ENCODE peak calls at places on chromosome X, in nine cellular contexts. K is suprapubic skin, A is tibial nerve, D is thyroid gland, R is ovary, F is lower leg skin, N is heart left ventricle, M is breast epithelium, U is sigmoid colon. T is an unnamed sample.

GRCh38 chrX:130111220-130111934 is 1.1 kb upstream of the ELF4 start:
- DNase-seq in K (no peak), A (no peak), D (peak), R (no peak), F (no peak), N (no peak), M (no peak), U (no peak), T (no peak)

GRCh38 chrX:24828147-24828546 is 134.4 kb downstream of the POLA1 start:
- DNase-seq in K (no peak), A (no peak), D (no peak), R (no peak), F (no peak), N (no peak), M (no peak), U (no peak), T (no peak)

GRCh38 chrX:14357314-14357713 is 172.0 kb upstream of the GLRA2 start:
- DNase-seq in K (no peak), A (no peak), D (no peak), R (no peak), F (no peak), N (no peak), M (no peak), U (no peak), T (no peak)

GRCh38 chrX:74383611-74384010 is 37.7 kb upstream of the SLC16A2 start:
- DNase-seq in K (no peak), A (peak), D (peak), R (peak), F (no peak), N (peak), M (no peak), U (no peak), T (peak)

GRCh38 chrX:130114141-130114561 is 3.9 kb upstream of the ELF4 start:
- DNase-seq in K (no peak), A (no peak), D (peak), R (no peak), F (no peak), N (no peak), M (no peak), U (no peak), T (peak)

GRCh38 chrX:24025741-24026402 is 1.1 kb downstream of the KLHL15 start:
- DNase-seq in K (peak), A (peak), D (peak), R (peak), F (no peak), N (no peak), M (peak), U (peak), T (no peak)

GRCh38 chrX:149004936-149005335 is 500.2 kb downstream of the IDS start:
- DNase-seq in K (no peak), A (no peak), D (no peak), R (no peak), F (no peak), N (no peak), M (no peak), U (no peak), T (no peak)

GRCh38 chrX:103687696-103688191 is 1.2 kb upstream of the MORF4L2 start:
- DNase-seq in K (peak), A (peak), D (peak), R (peak), F (peak), N (peak), M (peak), U (peak), T (peak)

GRCh38 chrX:66728818-66729271 is 90.0 kb upstream of the EDA2R start:
- DNase-seq in K (peak), A (peak), D (peak), R (peak), F (peak), N (peak), M (peak), U (peak), T (peak)

GRCh38 chrX:114134465-114134864 is 449.4 kb upstream of the HTR2C start:
- DNase-seq in K (no peak), A (no peak), D (no peak), R (no peak), F (no peak), N (no peak), M (no peak), U (no peak), T (no peak)

GRCh38 chrX:110097920-110098319 is 95.0 kb downstream of the TMEM164 start:
- DNase-seq in K (no peak), A (no peak), D (no peak), R (no peak), F (no peak), N (no peak), M (no peak), U (no peak), T (no peak)

GRCh38 chrX:145825896-145826295 is 8.3 kb downstream of the SLITRK2 start:
- DNase-seq in K (no peak), A (no peak), D (no peak), R (no peak), F (no peak), N (no peak), M (no peak), U (no peak), T (no peak)

GRCh38 chrX:114344756-114345155 is 239.1 kb upstream of the HTR2C start:
- DNase-seq in K (no peak), A (no peak), D (no peak), R (no peak), F (no peak), N (no peak), M (no peak), U (no peak), T (no peak)

GRCh38 chrX:16196829-16197228 is 29.5 kb downstream of the MAGEB17 start:
- DNase-seq in K (no peak), A (no peak), D (no peak), R (no peak), F (no peak), N (no peak), M (no peak), U (no peak), T (no peak)

GRCh38 chrX:40006025-40007017 is 91.4 kb downstream of the BCOR start:
- DNase-seq in K (peak), A (no peak), D (peak), R (peak), F (peak), N (peak), M (no peak), U (no peak), T (no peak)

GRCh38 chrX:132063862-132064261 is 40.8 kb downstream of the STK26 start:
- DNase-seq in K (no peak), A (no peak), D (no peak), R (no peak), F (no peak), N (no peak), M (no peak), U (no peak), T (no peak)

GRCh38 chrX:2451456-2452316 is 49.1 kb downstream of the DHRSX start:
- DNase-seq in K (no peak), A (no peak), D (no peak), R (no peak), F (no peak), N (no peak), M (peak), U (no peak), T (no peak)

GRCh38 chrX:114450911-114451310 is 133.0 kb upstream of the HTR2C start:
- DNase-seq in K (no peak), A (no peak), D (no peak), R (no peak), F (no peak), N (no peak), M (no peak), U (no peak), T (no peak)

GRCh38 chrX:16113978-16114554 is 9.3 kb upstream of the GRPR start:
- DNase-seq in K (no peak), A (no peak), D (no peak), R (no peak), F (no peak), N (no peak), M (no peak), U (no peak), T (no peak)

GRCh38 chrX:34350552-34350951 is 218.4 kb upstream of the FAM47A start:
- DNase-seq in K (no peak), A (no peak), D (no peak), R (no peak), F (no peak), N (no peak), M (no peak), U (no peak), T (no peak)

GRCh38 chrX:50403903-50404302 is 66.7 kb downstream of the DGKK start:
- DNase-seq in K (no peak), A (no peak), D (no peak), R (no peak), F (no peak), N (no peak), M (no peak), U (no peak), T (no peak)

GRCh38 chrX:45801554-45801953 is 600.9 kb upstream of the DIPK2B start:
- DNase-seq in K (no peak), A (no peak), D (no peak), R (no peak), F (no peak), N (no peak), M (no peak), U (no peak), T (no peak)

GRCh38 chrX:2311483-2311882 is 189.3 kb downstream of the DHRSX start:
- DNase-seq in K (no peak), A (no peak), D (peak), R (no peak), F (no peak), N (no peak), M (no peak), U (no peak), T (no peak)

GRCh38 chrX:71367396-71367795 is 1.2 kb downstream of the TAF1 start:
- DNase-seq in K (no peak), A (no peak), D (no peak), R (no peak), F (peak), N (no peak), M (no peak), U (no peak), T (no peak)

GRCh38 chrX:41293269-41293668 is 40.7 kb upstream of the DDX3X start:
- DNase-seq in K (no peak), A (no peak), D (no peak), R (no peak), F (no peak), N (no peak), M (no peak), U (no peak), T (no peak)

GRCh38 chrX:109847257-109848187 is 114.5 kb upstream of the ACSL4 start:
- DNase-seq in K (no peak), A (peak), D (no peak), R (peak), F (no peak), N (no peak), M (peak), U (no peak), T (no peak)

GRCh38 chrX:72255445-72255844 is 16.6 kb upstream of the ERCC6L start:
- DNase-seq in K (no peak), A (no peak), D (peak), R (no peak), F (no peak), N (no peak), M (no peak), U (no peak), T (no peak)

GRCh38 chrX:145549476-145549875 is 268.2 kb upstream of the SLITRK2 start:
- DNase-seq in K (no peak), A (no peak), D (no peak), R (no peak), F (no peak), N (no peak), M (no peak), U (no peak), T (no peak)

GRCh38 chrX:43809463-43809862 is 72.8 kb downstream of the MAOB start:
- DNase-seq in K (no peak), A (peak), D (no peak), R (peak), F (no peak), N (no peak), M (no peak), U (no peak), T (no peak)

GRCh38 chrX:9609987-9610386 is 145.1 kb downstream of the TBL1X start:
- DNase-seq in K (no peak), A (no peak), D (no peak), R (no peak), F (no peak), N (no peak), M (no peak), U (no peak), T (no peak)

GRCh38 chrX:143306991-143307965 is 210.0 kb downstream of the SPANXN3 start:
- DNase-seq in K (no peak), A (no peak), D (no peak), R (no peak), F (no peak), N (no peak), M (no peak), U (no peak), T (no peak)

GRCh38 chrX:32010948-32011347 is 939.1 kb upstream of the FTHL17 start:
- DNase-seq in K (no peak), A (no peak), D (no peak), R (no peak), F (no peak), N (no peak), M (no peak), U (no peak), T (no peak)

GRCh38 chrX:115560211-115560977 is 580 bp upstream of the PLS3 start:
- DNase-seq in K (no peak), A (no peak), D (peak), R (no peak), F (no peak), N (no peak), M (peak), U (no peak), T (no peak)

GRCh38 chrX:84223261-84223660 is 35.3 kb upstream of the RPS6KA6 start:
- DNase-seq in K (no peak), A (no peak), D (no peak), R (no peak), F (no peak), N (no peak), M (no peak), U (no peak), T (no peak)

GRCh38 chrX:19343462-19344206 is at the start of gene PDHA1:
- DNase-seq in K (peak), A (peak), D (peak), R (peak), F (peak), N (peak), M (peak), U (peak), T (peak)
- TF ChIP-seq POLR2A in K (no peak), A (no peak), D (no peak), R (peak), F (no peak), N (peak), M (peak), U (peak), T (peak)

DNA sequence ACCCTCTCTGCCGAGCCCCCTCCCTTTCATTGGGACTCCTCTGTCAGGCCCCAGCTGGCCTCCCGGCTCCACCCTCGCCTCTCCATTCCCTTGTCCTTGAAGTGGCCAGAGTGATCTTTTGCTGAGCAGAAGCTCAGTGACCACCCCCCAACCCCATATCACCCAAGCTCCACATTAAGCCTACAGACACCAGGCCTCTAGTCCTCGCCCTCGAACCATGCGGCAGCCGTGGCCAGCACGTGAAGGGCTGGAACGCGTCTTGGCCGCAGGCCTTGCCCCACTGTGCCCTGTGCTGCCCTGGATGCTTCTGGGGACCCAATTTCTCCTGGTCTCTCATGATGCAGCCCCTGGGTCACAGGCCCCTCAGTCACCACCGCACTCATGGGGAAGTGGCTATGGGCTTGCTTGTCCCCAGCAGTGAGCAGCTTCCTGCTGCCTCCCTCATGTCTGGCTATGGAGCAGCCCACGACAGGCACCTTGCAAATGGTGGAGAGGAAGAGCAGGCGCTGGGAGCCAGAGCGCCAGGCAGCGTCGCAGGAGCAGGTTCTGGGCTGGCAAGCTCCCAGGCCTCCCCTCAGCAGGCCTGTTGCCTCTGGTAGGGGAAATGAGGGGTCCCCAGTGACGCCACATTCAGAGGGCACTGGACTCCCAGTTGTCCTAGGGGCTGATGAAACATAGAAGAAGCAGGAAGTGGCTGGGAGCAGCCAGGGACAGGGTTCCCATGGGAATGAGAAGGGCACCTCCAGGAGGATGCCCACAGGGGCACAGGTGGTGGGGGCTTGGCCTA is 757 bp upstream of the SRPK3 start:
- DNase-seq in K (no peak), A (no peak), D (no peak), R (no peak), F (no peak), N (no peak), M (no peak), U (no peak), T (no peak)
- TF ChIP-seq POLR2A in K (no peak), A (no peak), D (no peak), R (no peak), F (no peak), N (no peak), M (no peak), U (no peak), T (no peak)

GRCh38 chrX:68695206-68695845 is 47.9 kb downstream of the STARD8 start:
- DNase-seq in K (no peak), A (no peak), D (no peak), R (no peak), F (no peak), N (no peak), M (no peak), U (no peak), T (peak)

GRCh38 chrX:68694429-68695205 is 47.2 kb downstream of the STARD8 start:
- DNase-seq in K (no peak), A (no peak), D (no peak), R (no peak), F (no peak), N (no peak), M (no peak), U (no peak), T (peak)

GRCh38 chrX:68692651-68693050 is 45.2 kb downstream of the STARD8 start:
- DNase-seq in K (no peak), A (no peak), D (no peak), R (no peak), F (no peak), N (no peak), M (no peak), U (no peak), T (no peak)

GRCh38 chrX:68691921-68692320 is 44.5 kb downstream of the STARD8 start:
- DNase-seq in K (no peak), A (no peak), D (no peak), R (no peak), F (no peak), N (peak), M (no peak), U (no peak), T (no peak)

GRCh38 chrX:68693481-68694410 is 46.3 kb downstream of the STARD8 start:
- DNase-seq in K (peak), A (peak), D (peak), R (peak), F (peak), N (peak), M (peak), U (peak), T (peak)
- TF ChIP-seq POLR2A in K (no peak), A (peak), D (no peak), R (peak), F (no peak), N (peak), M (no peak), U (no peak), T (peak)

DNA sequence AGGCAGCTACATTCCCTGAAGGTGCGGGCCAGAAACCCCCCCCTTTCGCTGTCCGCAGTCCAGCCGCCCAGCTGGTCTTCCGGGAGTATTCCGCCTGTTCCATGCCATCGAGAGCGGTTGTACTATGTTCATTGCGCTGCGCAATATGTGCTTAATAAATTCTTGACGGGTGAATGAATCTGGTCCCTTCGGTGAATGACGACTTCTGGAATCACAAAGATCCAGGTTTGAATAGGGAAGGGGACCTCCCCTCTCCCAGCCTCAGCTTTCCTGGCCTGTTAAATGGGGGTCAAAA is 777 bp upstream of the TFE3 start:
- DNase-seq in K (no peak), A (no peak), D (no peak), R (no peak), F (no peak), N (no peak), M (no peak), U (no peak), T (no peak)
- TF ChIP-seq POLR2A in K (no peak), A (no peak), D (no peak), R (no peak), F (no peak), N (no peak), M (no peak), U (no peak), T (no peak)

GRCh38 chrX:54043696-54044125 is 562 bp downstream of the PHF8 start:
- DNase-seq in K (no peak), A (peak), D (peak), R (no peak), F (no peak), N (peak), M (no peak), U (no peak), T (no peak)
- TF ChIP-seq POLR2A in K (no peak), A (no peak), D (no peak), R (no peak), F (no peak), N (no peak), M (peak), U (no peak), T (peak)